ENCODE peak calls at places on chromosomes 7 and 10, in seven cellular contexts. Y is DMS153; C is nephron progenitor cell; J is amniotic epithelial cell; P is activated T-helper 1 cell treated with anti-CD3 and anti-CD28 coated beads, Interleukin-2, amount 50 U/mL, for 16 hours; M is stimulated activated CD8-positive, alpha-beta memory T cell treated with anti-CD3 and anti-CD28 coated beads, Interleukin-7, amount 100 ng/mL, for 4 hours; X is fibroblast of pulmonary artery. T is an unnamed sample.

GRCh38 chr7:3218561-3219225 is 82.4 kb upstream of the SDK1 start:
- DNase-seq in Y (no peak), J (no peak), X (no peak), M (no peak), P (no peak), C (no peak), T (no peak)

GRCh38 chr10:21336476-21337170 is 188.9 kb downstream of the SKIDA1 start:
- DNase-seq in J (peak), C (no peak), X (peak), M (no peak), P (no peak), Y (no peak), T (no peak)

GRCh38 chr10:46235705-46236536 is 50.9 kb upstream of the ANTXRL start:
- DNase-seq in Y (no peak), M (no peak), C (no peak), J (no peak), P (no peak), X (no peak), T (no peak)

GRCh38 chr7:78996013-78996412 is 457.5 kb downstream of the MAGI2 start:
- DNase-seq in X (no peak), Y (no peak), M (no peak), P (no peak), J (no peak), C (no peak), T (no peak)

GRCh38 chr10:107576746-107577145 is 412.2 kb upstream of the SORCS1 start:
- DNase-seq in J (peak), Y (no peak), M (no peak), C (no peak), P (no peak), X (no peak), T (no peak)

GRCh38 chr7:96591159-96591899 is 118.3 kb downstream of the SEM1 start:
- DNase-seq in P (no peak), J (no peak), C (no peak), Y (no peak), M (no peak), X (no peak), T (no peak)

GRCh38 chr7:68217426-68217825 is 1220.8 kb downstream of the TYW1 start:
- DNase-seq in Y (no peak), P (no peak), J (no peak), X (no peak), M (no peak), C (no peak), T (no peak)

GRCh38 chr10:123097039-123097438 is 38.7 kb upstream of the HMX3 start:
- DNase-seq in P (no peak), C (no peak), Y (no peak), J (no peak), X (no peak), M (no peak), T (no peak)

GRCh38 chr10:18157909-18158308 is 17.7 kb downstream of the CACNB2 start:
- DNase-seq in C (no peak), M (no peak), X (peak), P (no peak), J (peak), Y (no peak), T (no peak)

GRCh38 chr7:130227883-130228575 is 20.4 kb downstream of the SSMEM1 start:
- DNase-seq in M (no peak), J (peak), P (no peak), C (no peak), X (no peak), Y (no peak), T (no peak)

GRCh38 chr7:13091974-13092707 is 404.7 kb downstream of the ARL4A start:
- DNase-seq in M (no peak), X (peak), J (peak), C (no peak), Y (no peak), P (no peak), T (no peak)

GRCh38 chr10:44976352-44977198 is 2.0 kb downstream of the DEPP1 start:
- DNase-seq in C (no peak), X (peak), Y (no peak), M (no peak), P (no peak), J (no peak), T (no peak)

GRCh38 chr10:112950714-112951348 is 784 bp downstream of the TCF7L2 start:
- DNase-seq in Y (no peak), J (peak), X (peak), P (no peak), C (peak), M (no peak), T (no peak)

GRCh38 chr7:142795339-142795863 is 24.6 kb downstream of the PRSS2 start:
- DNase-seq in M (peak), P (no peak), Y (no peak), X (no peak), J (no peak), C (no peak), T (peak)

GRCh38 chr7:36880108-36880507 is 155.8 kb upstream of the AOAH start:
- DNase-seq in Y (no peak), C (no peak), P (no peak), X (no peak), J (no peak), M (no peak), T (no peak)

GRCh38 chr10:1309969-1310789 is 254.0 kb downstream of the WDR37 start:
- DNase-seq in X (no peak), P (no peak), M (no peak), Y (no peak), J (no peak), C (no peak), T (no peak)

GRCh38 chr10:5685764-5686240 is 1.2 kb downstream of the TASOR2 start:
- DNase-seq in C (no peak), Y (no peak), X (peak), M (no peak), J (no peak), P (no peak), T (no peak)

GRCh38 chr7:149855368-149856305 is 17.5 kb downstream of the ZNF862 start:
- DNase-seq in P (no peak), C (no peak), M (no peak), X (peak), J (peak), Y (no peak), T (no peak)

GRCh38 chr7:16636533-16637173 is 8.9 kb downstream of the ANKMY2 start:
- DNase-seq in M (no peak), Y (no peak), J (no peak), P (no peak), X (no peak), C (no peak), T (no peak)

GRCh38 chr10:126247454-126247975 is 140.8 kb downstream of the ADAM12 start:
- DNase-seq in X (peak), J (peak), M (no peak), P (no peak), Y (no peak), C (no peak), T (no peak)

GRCh38 chr7:8214162-8214897 is 47.6 kb downstream of the ICA1 start:
- DNase-seq in C (no peak), J (peak), X (no peak), Y (no peak), P (no peak), M (no peak), T (no peak)

GRCh38 chr7:24959735-24960485 is 20.1 kb downstream of the OSBPL3 start:
- DNase-seq in J (no peak), X (no peak), M (no peak), P (no peak), Y (no peak), C (no peak), T (no peak)

GRCh38 chr10:59337254-59337653 is 25.1 kb downstream of the FAM13C start:
- DNase-seq in P (no peak), M (no peak), C (no peak), Y (peak), X (peak), J (peak), T (no peak)

GRCh38 chr10:108560488-108560887 is 1362.8 kb downstream of the XPNPEP1 start:
- DNase-seq in P (no peak), Y (no peak), C (no peak), M (no peak), X (no peak), J (no peak), T (no peak)

GRCh38 chr7:56092789-56093531 is at the start of gene PHKG1:
- DNase-seq in P (no peak), J (peak), X (peak), M (no peak), C (no peak), Y (peak), T (no peak)

GRCh38 chr7:117283371-117283770 is 39.5 kb downstream of the WNT2 start:
- DNase-seq in Y (no peak), J (peak), X (peak), C (no peak), M (no peak), P (no peak), T (no peak)

GRCh38 chr7:33334349-33334748 is 205.0 kb downstream of the BBS9 start:
- DNase-seq in Y (peak), J (peak), X (peak), C (no peak), M (no peak), P (no peak), T (no peak)

GRCh38 chr7:73851410-73852338 is 9.3 kb upstream of the TMEM270 start:
- DNase-seq in C (no peak), P (no peak), M (peak), Y (peak), X (peak), J (peak), T (peak)

GRCh38 chr7:134737561-134738353 is 41.7 kb upstream of the CALD1 start:
- DNase-seq in X (peak), Y (no peak), J (peak), P (no peak), C (no peak), M (no peak), T (peak)

GRCh38 chr7:9598411-9598810 is 1165.0 kb downstream of the NXPH1 start:
- DNase-seq in Y (no peak), C (no peak), M (no peak), J (no peak), X (no peak), P (no peak), T (no peak)

GRCh38 chr10:119502214-119502613 is 40.3 kb downstream of the RGS10 start:
- DNase-seq in J (no peak), C (peak), P (peak), X (no peak), M (peak), Y (no peak), T (peak)

GRCh38 chr7:98459529-98459928 is 58.6 kb upstream of the BAIAP2L1 start:
- DNase-seq in X (no peak), M (no peak), P (no peak), J (no peak), Y (no peak), C (no peak), T (no peak)

GRCh38 chr10:74991435-74991834 is 120.0 kb upstream of the SAMD8 start:
- DNase-seq in C (no peak), M (no peak), J (peak), Y (no peak), X (peak), P (no peak), T (no peak)

GRCh38 chr7:83155996-83156395 is 6.7 kb downstream of the PCLO start:
- DNase-seq in C (no peak), Y (no peak), M (no peak), P (no peak), X (no peak), J (no peak), T (no peak)

T was measured in activated CD8-positive, alpha-beta memory T cell treated with anti-CD3 and anti-CD28 coated beads, Interleukin-2, amount 10 ng/mL, durations not matched to agents 7 days and 5 days.